ENCODE peak calls at places on chromosomes 4 and X, in eight cellular contexts. C, O, K, Z, R, D, B and U are unnamed samples. For H3K27me3, the result is how much of the 10 kb centered on the place peaks cover.

GRCh38 chr4:184514121-184514988 is 40.0 kb upstream of the IRF2 start:
- DNase-seq in B (peak), D (peak), C (peak), O (peak), Z (peak), R (no peak), K (peak), U (peak)

GRCh38 chrX:123184858-123185251 is 777 bp downstream of the GRIA3 start:
- DNase-seq in C (no peak), R (peak), B (peak), K (no peak), Z (no peak), D (no peak), O (no peak), U (no peak)

GRCh38 chr4:169305651-169306050 is 34.9 kb upstream of the SH3RF1 start:
- DNase-seq in Z (no peak), R (no peak), O (no peak), D (no peak), B (no peak), K (peak), C (peak), U (peak)

GRCh38 chr4:16838226-16838875 is 60.1 kb downstream of the LDB2 start:
- DNase-seq in K (no peak), C (no peak), O (no peak), D (no peak), B (no peak), Z (no peak), R (no peak), U (no peak)

GRCh38 chr4:165383757-165384156 is 4.9 kb downstream of the CPE start:
- DNase-seq in R (no peak), D (no peak), B (peak), Z (no peak), C (no peak), K (no peak), O (no peak), U (no peak)

GRCh38 chr4:2636331-2636730 is 99.9 kb downstream of the FAM193A start:
- DNase-seq in Z (no peak), D (peak), O (no peak), R (no peak), B (no peak), K (no peak), C (no peak), U (no peak)

GRCh38 chr4:114349543-114350175 is 248.9 kb upstream of the UGT8 start:
- DNase-seq in Z (no peak), B (no peak), O (no peak), C (no peak), R (no peak), D (peak), K (peak), U (no peak)

GRCh38 chrX:74505437-74505836 is 84.1 kb downstream of the SLC16A2 start:
- DNase-seq in D (no peak), C (no peak), Z (no peak), K (no peak), B (no peak), O (no peak), R (no peak), U (no peak)

GRCh38 chr4:139666735-139667266 is 1.2 kb downstream of the MGST2 start:
- DNase-seq in D (peak), R (peak), O (peak), C (peak), K (peak), B (no peak), Z (peak), U (no peak)

GRCh38 chr4:52343595-52343994 is 292.5 kb downstream of the SPATA18 start:
- DNase-seq in D (no peak), R (no peak), B (no peak), C (no peak), O (no peak), K (no peak), Z (no peak), U (no peak)

GRCh38 chrX:40097492-40098263 is at the start of gene BCOR:
- DNase-seq in Z (peak), D (peak), B (peak), K (peak), C (no peak), O (peak), R (peak), U (no peak)

GRCh38 chrX:74015379-74016019 is 288.5 kb upstream of the ZCCHC13 start:
- DNase-seq in Z (peak), K (peak), D (peak), B (peak), C (peak), R (peak), O (peak), U (no peak)

GRCh38 chrX:101931104-101931493 is 728 bp downstream of the ZMAT1 start:
- DNase-seq in R (peak), D (no peak), Z (no peak), C (no peak), O (no peak), K (no peak), B (no peak), U (no peak)

GRCh38 chrX:134669378-134670098 is 11.3 kb upstream of the PLAC1 start:
- DNase-seq in K (peak), Z (no peak), O (peak), C (peak), R (no peak), D (peak), B (no peak), U (peak)

GRCh38 chr4:2878346-2878745 is 34.7 kb downstream of the ADD1 start:
- DNase-seq in D (no peak), C (no peak), R (no peak), Z (no peak), K (no peak), B (no peak), O (no peak), U (no peak)

GRCh38 chr4:144449623-144450022 is 196.3 kb upstream of the HHIP start:
- DNase-seq in D (peak), K (no peak), C (no peak), Z (no peak), B (no peak), R (no peak), O (no peak), U (no peak)

GRCh38 chr4:82293304-82293703 is 80.5 kb downstream of the HNRNPD start:
- DNase-seq in B (no peak), R (no peak), K (no peak), Z (no peak), C (no peak), D (no peak), O (no peak), U (no peak)

GRCh38 chr4:75849459-75849858 is 52.8 kb downstream of the PPEF2 start:
- DNase-seq in D (no peak), O (no peak), Z (no peak), K (no peak), B (peak), R (peak), C (no peak), U (no peak)

GRCh38 chr4:51835854-51836253 is 7.1 kb upstream of the DCUN1D4 start:
- DNase-seq in R (no peak), C (no peak), O (no peak), D (no peak), B (no peak), K (no peak), Z (no peak), U (no peak)

GRCh38 chrX:115013705-115014104 is 3.7 kb downstream of the IL13RA2 start:
- DNase-seq in D (peak), Z (no peak), O (no peak), K (peak), R (no peak), B (no peak), C (no peak), U (no peak)

GRCh38 chrX:77003956-77004355 is 443.2 kb upstream of the FGF16 start:
- DNase-seq in R (no peak), D (peak), K (no peak), B (no peak), O (no peak), C (no peak), Z (no peak), U (no peak)

GRCh38 chr4:75781328-75781727 is 57.0 kb downstream of the USO1 start:
- DNase-seq in D (no peak), R (no peak), O (no peak), Z (no peak), B (no peak), C (no peak), K (peak), U (no peak)

GRCh38 chrX:3962511-3963350 is 249.3 kb upstream of the PRKX start:
- DNase-seq in R (peak), K (peak), Z (no peak), D (peak), O (peak), C (peak), B (peak), U (no peak)

GRCh38 chr4:106247600-106247999 is 68.4 kb downstream of the TBCK start:
- DNase-seq in C (no peak), Z (no peak), O (no peak), B (no peak), D (no peak), K (peak), R (no peak), U (no peak)

GRCh38 chrX:48474581-48474980 is 1.4 kb upstream of the FTSJ1 start:
- DNase-seq in R (no peak), C (no peak), O (no peak), Z (no peak), K (no peak), B (no peak), D (no peak), U (no peak)

GRCh38 chrX:48473718-48473990 is 2.3 kb upstream of the FTSJ1 start:
- DNase-seq in C (no peak), O (no peak), Z (no peak), K (no peak), D (no peak), B (peak), R (no peak), U (no peak)

GRCh38 chrX:48475295-48475694 is 704 bp upstream of the FTSJ1 start:
- DNase-seq in D (no peak), R (no peak), Z (no peak), B (no peak), C (no peak), O (no peak), K (no peak), U (no peak)

GRCh38 chrX:48472851-48473717 is 2.9 kb upstream of the FTSJ1 start:
- DNase-seq in K (no peak), B (peak), C (no peak), R (peak), O (no peak), D (no peak), Z (no peak), U (no peak)

GRCh38 chrX:48474127-48474526 is 1.9 kb upstream of the FTSJ1 start:
- DNase-seq in O (no peak), B (no peak), Z (no peak), K (no peak), R (peak), C (no peak), D (peak), U (no peak)
- TF ChIP-seq CTCF in O (no peak), B (peak), Z (no peak), K (peak), R (peak), C (peak), D (peak), U (no peak)

DNA sequence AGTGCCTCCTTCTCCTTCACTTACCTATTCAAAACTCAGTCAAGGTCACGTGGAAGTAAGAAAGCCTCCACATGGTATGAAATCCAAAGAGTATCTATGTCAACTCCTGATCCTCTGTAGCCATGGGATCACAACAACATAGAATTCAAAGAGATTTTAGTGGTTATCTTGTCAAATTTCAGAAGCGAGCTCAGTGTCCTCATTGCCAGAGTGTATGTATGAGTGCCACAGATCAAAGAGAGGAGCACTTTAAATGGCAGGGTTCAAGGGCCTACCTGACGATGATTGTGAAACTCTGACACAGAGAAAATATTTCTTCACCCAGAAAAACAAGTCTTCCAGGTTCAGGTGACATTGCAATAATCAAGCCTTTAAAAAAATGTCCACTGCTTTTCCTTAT is 1.2 kb upstream of the ACE2 start:
- DNase-seq in B (no peak), K (no peak), C (no peak), D (no peak), O (no peak), R (no peak), Z (no peak), U (no peak)
- H3K27me3 ChIP-seq in B (under half), K (under half), C (under half), D (under half), O (under half), R (under half), Z (under half), U (under half)

DNA sequence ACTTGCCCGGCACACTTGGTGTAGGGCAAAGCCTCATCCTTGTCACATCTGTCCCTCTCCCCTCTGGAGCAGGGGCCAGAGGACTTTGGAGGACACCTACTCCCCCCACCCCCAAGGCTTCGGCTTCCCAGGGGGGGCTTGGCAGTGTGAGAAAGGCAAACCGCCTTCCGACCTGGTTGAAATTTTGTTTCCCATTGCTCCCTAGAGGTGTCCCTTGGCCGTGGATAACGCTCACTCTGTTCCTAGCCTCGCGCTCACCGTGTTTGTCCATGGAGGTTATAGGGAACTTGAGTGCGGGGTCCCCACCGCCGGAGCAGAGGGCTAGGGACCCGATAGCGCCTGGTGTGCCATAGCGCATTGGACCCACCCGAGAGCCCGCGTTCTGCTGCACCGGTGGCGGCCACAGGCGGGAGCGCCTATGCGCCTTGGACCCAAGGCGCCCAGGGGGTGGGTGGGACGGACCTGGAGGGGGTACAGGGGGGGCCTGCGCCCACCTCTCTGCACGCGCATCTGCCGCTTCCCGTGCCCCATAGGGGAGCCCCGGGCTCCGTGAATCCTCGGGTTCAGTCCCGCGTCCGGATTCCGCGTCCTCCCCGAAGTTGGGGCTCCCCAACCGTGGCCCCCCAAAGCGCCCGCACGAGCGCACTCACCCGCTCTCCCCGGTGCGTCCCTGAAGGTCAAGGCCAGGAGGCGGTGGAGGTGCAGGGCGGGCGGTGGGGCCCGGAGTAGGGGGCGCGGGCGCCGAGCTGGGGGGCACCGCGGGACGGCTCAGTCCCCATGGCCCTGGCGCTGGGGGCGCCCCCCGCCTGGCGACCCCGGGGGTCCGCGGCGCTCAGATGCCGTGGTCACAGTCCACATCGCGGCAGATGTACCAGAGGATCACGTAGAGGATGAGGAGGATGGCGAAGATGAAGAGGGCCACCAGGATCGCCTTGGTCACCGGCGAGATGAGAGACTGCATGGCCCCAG is 82.7 kb upstream of the DHRSX start:
- DNase-seq in Z (no peak), C (no peak), O (no peak), B (peak), D (no peak), K (no peak), R (peak), U (no peak)
- H3K4me3 ChIP-seq in Z (no peak), C (no peak), O (no peak), B (peak), D (no peak), K (no peak), R (peak), U (no peak)

DNA sequence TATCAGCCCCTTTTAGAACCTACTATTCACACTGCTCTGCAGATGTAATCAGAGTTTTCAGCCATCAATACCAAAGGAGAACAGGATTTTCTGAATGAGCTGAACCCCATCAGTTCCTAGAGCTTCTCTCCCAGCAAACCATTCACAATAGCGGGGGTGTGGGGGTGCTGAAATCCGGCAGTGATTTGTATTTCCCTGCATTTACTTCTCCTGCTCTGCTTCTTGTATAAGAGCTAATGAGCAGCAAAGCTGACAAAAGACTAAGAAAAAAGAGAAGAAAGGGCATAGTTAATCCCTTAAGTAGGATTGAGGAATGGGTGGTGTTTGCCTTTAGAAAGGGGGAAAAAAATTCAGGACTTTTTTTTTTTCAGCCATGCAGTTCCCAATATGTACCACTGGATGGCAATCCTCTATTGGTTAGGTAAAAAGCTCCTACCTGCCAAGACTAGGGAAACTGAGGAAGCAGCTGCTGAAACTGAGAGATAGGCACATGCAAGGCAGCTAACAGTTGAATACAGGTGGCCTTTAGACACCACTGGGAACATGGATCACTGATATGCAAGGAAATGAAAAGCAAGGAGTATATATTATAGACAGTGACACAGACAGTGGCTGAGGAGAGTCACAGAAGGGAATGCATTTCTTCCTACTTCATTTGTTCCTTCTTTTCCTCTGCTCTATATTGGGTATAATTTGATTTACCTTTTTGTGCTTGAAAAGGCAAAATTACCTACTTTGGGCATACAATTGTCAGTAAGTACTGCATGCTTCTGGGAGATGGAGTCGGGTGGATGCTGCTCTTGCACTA is 217.9 kb downstream of the HS6ST2 start:
- DNase-seq in C (no peak), D (peak), O (no peak), B (no peak), R (peak), Z (no peak), K (no peak), U (no peak)
- TF ChIP-seq CTCF in C (peak), D (peak), O (peak), B (peak), R (peak), Z (peak), K (peak), U (peak)

GRCh38 chrX:14017399-14017798 is 12.3 kb downstream of the GEMIN8 start:
- DNase-seq in D (no peak), O (no peak), B (no peak), Z (no peak), R (no peak), K (no peak), C (no peak), U (no peak)
- H3K27me3 ChIP-seq in D (under half), O (under half), B (under half), Z (under half), R (under half), K (under half), C (under half), U (under half)

DNA sequence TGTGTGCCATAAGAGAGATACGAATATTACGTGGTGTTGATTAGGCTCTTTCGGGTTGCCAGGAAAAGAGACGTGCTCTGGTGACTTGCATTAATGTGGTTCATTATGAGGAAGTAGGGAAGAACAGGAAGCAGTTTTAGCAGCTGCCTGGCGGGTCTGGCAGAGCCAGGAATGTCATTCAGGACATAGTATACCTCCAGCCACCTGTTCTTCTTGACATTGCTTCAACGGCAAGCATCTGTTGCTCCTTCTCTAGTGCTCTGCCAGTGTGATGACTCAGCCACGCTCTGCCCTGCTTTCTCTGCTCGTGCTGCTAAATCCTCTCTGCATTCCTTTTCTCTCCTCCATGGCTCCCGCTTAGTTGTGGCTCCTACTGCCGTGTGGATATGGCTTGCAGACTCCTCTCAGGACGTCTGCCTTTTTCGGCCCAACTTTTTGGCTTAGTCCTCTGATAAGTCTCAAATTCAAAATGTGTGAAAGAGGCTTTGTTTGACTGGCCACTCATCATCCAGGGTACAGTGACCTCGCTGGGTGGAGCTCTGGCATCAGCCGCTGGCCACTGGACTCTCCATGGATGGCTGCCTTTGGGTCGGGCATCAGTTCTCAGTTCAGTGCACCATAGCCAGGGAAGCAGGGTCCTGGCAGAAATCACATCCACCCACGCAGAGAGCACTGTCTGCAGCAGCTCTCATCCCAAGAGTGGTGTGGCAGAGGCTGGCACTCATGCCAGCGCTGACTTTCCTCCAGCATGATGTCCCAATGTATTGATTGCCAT is 89.3 kb upstream of the KLF3 start:
- DNase-seq in D (no peak), O (no peak), C (no peak), K (no peak), R (no peak), B (no peak), Z (peak), U (no peak)
- H3K4me3 ChIP-seq in D (no peak), O (no peak), C (no peak), K (no peak), R (no peak), B (no peak), Z (no peak), U (no peak)

DNA sequence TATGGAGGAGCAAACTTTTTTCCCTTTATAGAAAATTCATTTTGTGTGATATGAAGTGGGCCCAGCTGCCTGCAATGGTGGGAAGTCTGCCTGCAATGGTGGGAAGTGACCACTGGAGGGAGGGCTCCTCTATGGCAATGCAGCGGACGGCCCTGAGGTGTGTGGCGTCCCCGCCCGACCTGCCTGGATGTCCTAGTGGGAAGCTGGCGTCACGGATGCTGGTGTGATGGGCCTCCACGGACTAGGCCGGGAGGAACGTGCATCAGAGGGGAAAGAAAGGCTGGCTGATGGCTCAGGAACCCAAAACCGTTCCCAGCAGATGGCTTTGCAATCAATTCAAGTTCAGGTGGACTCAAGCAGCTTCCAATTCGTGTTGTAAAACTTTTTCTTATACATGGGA is 177.9 kb downstream of the AFAP1 start:
- DNase-seq in K (peak), R (peak), B (peak), Z (peak), D (peak), C (peak), O (no peak), U (no peak)
- TF ChIP-seq CTCF in K (peak), R (peak), B (peak), Z (peak), D (peak), C (peak), O (peak), U (peak)